ENCODE peak calls at places on chromosomes 1 and 21, in five cellular contexts. N is HFF-Myc, G is HCT116, I is upper lobe of right lung, Z is GM20000. A is an unnamed sample.

GRCh38 chr1:56566994-56567393 is 12.4 kb downstream of the PLPP3 start:
- DNase-seq in Z (no peak), G (no peak), I (no peak), N (no peak), A (no peak)

GRCh38 chr21:41562101-41563000 is 54.4 kb upstream of the TMPRSS2 start:
- DNase-seq in Z (no peak), G (no peak), N (no peak), I (peak; percentile 79), A (no peak)

GRCh38 chr1:163772266-163772665 is 450.5 kb downstream of the NUF2 start:
- DNase-seq in I (no peak), N (no peak), G (no peak), Z (no peak), A (no peak)

GRCh38 chr21:15135867-15136629 is 71.2 kb upstream of the NRIP1 start:
- DNase-seq in N (no peak), Z (no peak), I (no peak), G (no peak), A (no peak)

GRCh38 chr1:11772458-11772857 is 10.5 kb downstream of the C1orf167 start:
- DNase-seq in N (no peak), G (no peak), I (no peak), Z (no peak), A (no peak)

GRCh38 chr21:21076051-21076450 is 77.8 kb downstream of the NCAM2 start:
- DNase-seq in Z (no peak), G (no peak), I (no peak), N (no peak), A (no peak)

GRCh38 chr21:33201945-33202344 is 27.8 kb upstream of the IFNAR2 start:
- DNase-seq in I (no peak), Z (no peak), G (no peak), N (no peak), A (no peak)

GRCh38 chr1:172040466-172040865 is 199.2 kb downstream of the DNM3 start:
- DNase-seq in Z (no peak), N (peak; percentile 17), I (no peak), G (no peak), A (no peak)

GRCh38 chr1:207309775-207310273 is 11.7 kb upstream of the CD55 start:
- DNase-seq in I (no peak), Z (peak; percentile 28), N (peak; percentile 46), G (peak; percentile 50), A (no peak)

GRCh38 chr1:213759359-213760181 is 228.2 kb upstream of the PROX1 start:
- DNase-seq in G (no peak), N (no peak), Z (no peak), I (no peak), A (no peak)

GRCh38 chr1:117231748-117232373 is 21.1 kb upstream of the VTCN1 start:
- DNase-seq in G (no peak), N (no peak), I (no peak), Z (no peak), A (no peak)

GRCh38 chr1:236687273-236687672 is 974 bp downstream of the ACTN2 start:
- DNase-seq in N (no peak), G (no peak), Z (no peak), I (no peak), A (no peak)

GRCh38 chr1:91080650-91081049 is 58.8 kb upstream of the ZNF644 start:
- DNase-seq in I (no peak), N (no peak), Z (no peak), G (no peak), A (no peak)

GRCh38 chr1:248858096-248858890 is 592 bp downstream of the ZNF692 start:
- DNase-seq in N (no peak), G (peak; percentile 47), Z (peak; percentile 87), I (peak; percentile 90), A (peak; percentile 86)

GRCh38 chr1:70224954-70225353 is 3.8 kb downstream of the SRSF11 start:
- DNase-seq in I (no peak), Z (no peak), N (no peak), G (no peak), A (no peak)

GRCh38 chr1:40478276-40478675 is 1.2 kb downstream of the ZFP69 start:
- DNase-seq in Z (no peak), I (no peak), G (no peak), N (no peak), A (no peak)

GRCh38 chr1:206575894-206576737 is 36.1 kb downstream of the EIF2D start:
- DNase-seq in N (no peak), I (no peak), G (no peak), Z (no peak), A (no peak)

GRCh38 chr21:36806103-36806502 is 107.2 kb downstream of the SIM2 start:
- DNase-seq in N (no peak), Z (no peak), G (no peak), I (no peak), A (no peak)

GRCh38 chr1:97898948-97899347 is 21.9 kb downstream of the DPYD start:
- DNase-seq in Z (no peak), I (no peak), G (no peak), N (no peak), A (no peak)

GRCh38 chr1:77716065-77716464 is 33.6 kb upstream of the ZZZ3 start:
- DNase-seq in Z (no peak), N (no peak), G (no peak), I (no peak), A (no peak)

GRCh38 chr1:2391385-2392070 is at the start of the genes MORN1 and RER1:
- DNase-seq in G (peak; percentile 96), Z (peak; percentile 100), N (peak; percentile 91), I (peak; percentile 100), A (peak; percentile 95)
- TF ChIP-seq CTCF in G (no peak), Z (no peak), N (no peak), I (no peak), A (no peak)

DNA sequence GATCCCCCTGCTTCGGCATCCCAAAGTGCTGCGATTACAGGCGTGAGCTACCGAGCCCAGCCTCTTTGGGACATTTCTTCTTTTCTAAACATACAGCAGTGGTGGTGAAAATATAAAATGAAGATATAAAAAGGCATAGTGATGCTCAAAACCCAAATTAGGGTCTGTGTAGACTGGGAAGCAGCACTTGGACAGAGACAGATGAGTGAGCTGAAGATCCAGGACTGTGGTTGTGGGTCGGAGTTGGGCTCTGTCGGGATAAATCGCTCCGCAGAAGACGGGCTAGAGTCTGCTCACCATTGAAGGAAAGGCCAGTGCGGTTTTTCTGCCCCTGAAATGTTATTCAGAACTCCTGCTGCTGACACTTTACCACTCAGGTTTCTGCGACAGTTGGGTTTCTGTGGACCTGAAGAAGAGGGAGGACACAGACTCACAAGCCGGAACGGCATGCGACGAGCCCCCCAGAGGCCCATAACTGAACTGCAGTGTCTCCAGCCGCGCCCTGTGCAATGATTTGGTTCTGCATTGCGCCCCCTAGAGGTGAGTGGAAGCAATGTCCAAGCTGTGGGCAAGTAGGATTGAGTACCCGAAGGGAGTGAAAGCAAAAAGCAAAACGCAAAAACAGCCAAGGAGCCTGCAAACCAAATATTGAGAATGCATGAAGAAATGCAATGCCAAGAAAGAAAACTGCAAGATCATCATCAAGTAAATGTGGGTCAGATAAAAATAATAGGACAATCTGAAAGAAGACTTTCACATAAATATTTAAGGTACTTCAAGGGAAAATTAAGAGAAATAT is 66.6 kb downstream of the GABPA start:
- DNase-seq in N (peak; percentile 70), G (peak; percentile 89), I (peak; percentile 87), Z (peak; percentile 88), A (peak; percentile 56)
- TF ChIP-seq CTCF in N (peak; percentile 100), G (peak; percentile 98), I (peak; percentile 95), Z (peak; percentile 99), A (peak; percentile 96)

GRCh38 chr1:37514350-37515184 is at the start of gene MEAF6:
- DNase-seq in G (peak; percentile 36), N (peak; percentile 37), I (peak; percentile 93), Z (peak; percentile 97), A (no peak)

GRCh38 chr1:37506740-37507139 is 7.8 kb downstream of the MEAF6 start:
- DNase-seq in I (no peak), Z (no peak), G (no peak), N (no peak), A (no peak)

GRCh38 chr1:37513795-37514349 is 694 bp downstream of the MEAF6 start:
- DNase-seq in Z (peak; percentile 69), G (no peak), N (no peak), I (peak; percentile 73), A (no peak)

DNA sequence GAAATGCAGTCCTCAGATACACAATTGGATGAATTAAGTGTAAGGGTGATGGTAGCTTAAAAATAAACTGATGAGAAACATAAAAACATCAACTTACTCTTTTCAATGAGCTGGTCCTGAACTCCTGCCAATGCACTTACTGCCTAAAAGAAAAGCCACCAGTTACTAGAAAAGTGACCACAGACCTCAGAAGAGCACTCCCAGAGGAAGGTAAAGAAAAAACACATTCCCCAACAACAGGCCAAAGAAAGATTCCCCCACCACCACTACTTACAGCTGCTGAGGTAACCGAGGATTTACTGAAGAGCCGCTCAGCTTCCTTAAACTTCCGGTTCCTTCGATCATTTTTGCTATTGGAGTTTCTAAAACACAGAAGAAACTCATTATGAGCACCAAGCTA is 5.4 kb downstream of the MEAF6 start:
- DNase-seq in G (no peak), I (no peak), Z (no peak), N (peak; percentile 20), A (no peak)
- TF ChIP-seq CTCF in G (no peak), I (no peak), Z (no peak), N (peak; percentile 8), A (peak; percentile 41)

GRCh38 chr1:175433586-175434267 is 241.2 kb upstream of the KIAA0040 start:
- DNase-seq in N (no peak), Z (no peak), I (no peak), G (no peak), A (no peak)

GRCh38 chr1:175434268-175434860 is 241.8 kb upstream of the KIAA0040 start:
- DNase-seq in N (no peak), G (no peak), I (no peak), Z (peak; percentile 37), A (no peak)
- TF ChIP-seq CTCF in N (peak; percentile 41), G (peak; percentile 35), I (no peak), Z (peak; percentile 83), A (peak; percentile 71)

DNA sequence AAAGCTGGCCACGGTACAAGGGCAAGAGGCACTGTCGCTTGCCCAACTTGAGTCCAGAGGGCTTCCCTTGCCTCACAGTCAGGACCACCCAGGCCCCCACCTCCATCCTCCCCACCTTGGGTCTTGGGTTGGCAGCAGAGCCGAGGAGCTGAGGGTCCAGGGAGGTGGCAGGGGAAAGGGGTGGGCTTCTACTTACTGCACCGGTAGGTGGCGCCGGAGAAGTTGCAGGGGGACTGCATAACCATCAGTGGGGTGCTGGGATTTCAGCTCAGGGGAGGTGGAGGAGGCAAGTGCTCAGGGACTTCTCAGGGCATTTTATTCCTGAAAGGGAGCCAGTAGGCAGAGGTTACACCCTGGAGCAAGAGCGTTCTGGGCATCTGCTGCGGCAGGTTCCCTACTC is 44.0 kb downstream of the TRIM62 start:
- DNase-seq in N (no peak), G (no peak), Z (no peak), I (no peak), A (no peak)
- TF ChIP-seq CTCF in N (peak; percentile 76), G (no peak), Z (no peak), I (peak; percentile 39), A (peak; percentile 35)

GRCh38 chr1:183922197-183922596 is 115.3 kb downstream of the COLGALT2 start:
- DNase-seq in Z (no peak), N (no peak), I (no peak), G (no peak), A (no peak)

GRCh38 chr1:183931646-183932271 is 105.8 kb downstream of the COLGALT2 start:
- DNase-seq in G (no peak), N (no peak), I (no peak), Z (no peak), A (no peak)

GRCh38 chr1:183926978-183927377 is 110.5 kb downstream of the COLGALT2 start:
- DNase-seq in G (no peak), N (no peak), I (no peak), Z (no peak), A (no peak)

GRCh38 chr1:183920651-183921050 is 115.7 kb downstream of the RGL1 start:
- DNase-seq in N (no peak), I (no peak), Z (no peak), G (no peak), A (no peak)

GRCh38 chr1:183925947-183926346 is 111.6 kb downstream of the COLGALT2 start:
- DNase-seq in G (no peak), N (no peak), Z (no peak), I (no peak), A (no peak)
- TF ChIP-seq CTCF in G (no peak), N (no peak), Z (no peak), I (no peak), A (no peak)